ENCODE peak calls at places on chromosomes 13 and 19, in five cellular contexts. K is body of pancreas, H is left ventricle myocardium superior, Q is IMR-90, E is heart left ventricle. B is an unnamed sample.

GRCh38 chr19:10884273-10884672 is 12.9 kb downstream of the CARM1 start:
- ATAC-seq in H (no peak), Q (peak; percentile 77), K (no peak), E (no peak), B (no peak)

GRCh38 chr19:33510728-33511255 is 10.8 kb downstream of the PEPD start:
- ATAC-seq in E (no peak), H (no peak), K (no peak), Q (no peak), B (no peak)

GRCh38 chr13:107138468-107138867 is 570.5 kb upstream of the ARGLU1 start:
- ATAC-seq in K (no peak), Q (no peak), H (peak; percentile 30), E (no peak), B (no peak)

GRCh38 chr13:110831437-110832204 is 83.2 kb downstream of the ANKRD10 start:
- ATAC-seq in K (no peak), Q (no peak), H (no peak), E (no peak), B (no peak)

GRCh38 chr13:54078271-54078670 is 1049.7 kb downstream of the OLFM4 start:
- ATAC-seq in K (no peak), E (no peak), H (no peak), Q (no peak), B (no peak)

GRCh38 chr13:73601708-73602107 is 532.5 kb downstream of the KLF12 start:
- ATAC-seq in E (no peak), Q (no peak), H (no peak), K (no peak), B (no peak)

GRCh38 chr19:10292789-10293636 is 3.3 kb downstream of the ICAM5 start:
- ATAC-seq in E (no peak), Q (no peak), H (no peak), K (no peak), B (no peak)

GRCh38 chr13:90968510-90968909 is 379.0 kb upstream of the MIR17HG start:
- ATAC-seq in H (no peak), E (no peak), K (no peak), Q (no peak), B (no peak)

GRCh38 chr19:54248016-54248601 is 5.5 kb upstream of the LILRA6 start:
- ATAC-seq in E (peak; percentile 55), H (peak; percentile 91), K (no peak), Q (no peak), B (peak; percentile 97)

GRCh38 chr13:93037780-93038179 is 188.8 kb upstream of the GPC6 start:
- ATAC-seq in Q (no peak), H (no peak), K (no peak), E (no peak), B (no peak)

GRCh38 chr13:24168392-24168750 is 7.9 kb downstream of the SPATA13 start:
- ATAC-seq in H (no peak), E (no peak), Q (no peak), K (no peak), B (peak; percentile 84)

GRCh38 chr13:45257638-45258338 is 56.9 kb upstream of the KCTD4 start:
- ATAC-seq in H (no peak), K (no peak), E (no peak), Q (peak; percentile 62), B (peak; percentile 57)

GRCh38 chr13:113474179-113474578 is 16.3 kb downstream of the DCUN1D2 start:
- ATAC-seq in Q (peak; percentile 94), H (peak; percentile 67), K (no peak), E (peak; percentile 30), B (no peak)

GRCh38 chr19:13029893-13030292 is 34.6 kb downstream of the NFIX start:
- ATAC-seq in K (no peak), E (no peak), H (no peak), Q (no peak), B (no peak)

GRCh38 chr19:18292460-18292809 is 11.0 kb upstream of the JUND start:
- ATAC-seq in H (no peak), E (no peak), Q (no peak), K (peak; percentile 36), B (no peak)

GRCh38 chr19:6970478-6970877 is 50.8 kb downstream of the MBD3L2B start:
- ATAC-seq in Q (no peak), E (no peak), H (no peak), K (no peak), B (peak; percentile 43)

GRCh38 chr19:38425810-38426466 is at the start of gene RASGRP4:
- ATAC-seq in H (peak; percentile 68), K (no peak), Q (no peak), E (peak; percentile 42), B (peak; percentile 11)

GRCh38 chr13:20942938-20943518 is 40.5 kb upstream of the XPO4 start:
- ATAC-seq in H (no peak), Q (no peak), K (no peak), E (no peak), B (no peak)

GRCh38 chr13:70107498-70108271 is at the start of gene ATXN8OS:
- ATAC-seq in Q (no peak), E (no peak), K (no peak), H (no peak), B (no peak)

GRCh38 chr19:16772841-16773240 is 53.2 kb downstream of the NWD1 start:
- ATAC-seq in H (no peak), K (no peak), Q (no peak), E (no peak), B (no peak)

GRCh38 chr19:48963371-48964204 is 1.5 kb upstream of the FTL start:
- ATAC-seq in K (peak; percentile 14), H (peak; percentile 22), E (no peak), Q (peak; percentile 18), B (peak; percentile 25)

GRCh38 chr19:35354898-35355297 is 3.4 kb upstream of the FFAR3 start:
- ATAC-seq in E (no peak), H (no peak), K (no peak), Q (no peak), B (peak; percentile 73)

GRCh38 chr19:22256856-22257255 is 29.4 kb upstream of the ZNF729 start:
- ATAC-seq in K (no peak), Q (no peak), E (no peak), H (no peak), B (no peak)

GRCh38 chr13:108595416-108596257 is 33.8 kb upstream of the MYO16 start:
- ATAC-seq in E (no peak), Q (no peak), K (no peak), H (no peak), B (peak; percentile 95)

GRCh38 chr13:91017031-91017668 is 330.3 kb upstream of the MIR17HG start:
- ATAC-seq in Q (no peak), E (no peak), K (peak; percentile 84), H (no peak), B (no peak)

GRCh38 chr13:79973533-79973963 is 367.4 kb downstream of the SPRY2 start:
- ATAC-seq in K (no peak), H (peak; percentile 79), Q (no peak), E (peak; percentile 78), B (no peak)

GRCh38 chr13:48514776-48515175 is 18.1 kb downstream of the RCBTB2 start:
- ATAC-seq in H (no peak), E (no peak), Q (no peak), K (no peak), B (no peak)

B was measured in activated T-helper 17 cell treated with anti-CD3 and anti-CD28 coated beads, Interleukin-2, amount 50 U/mL, for 72 hours.